ENCODE peak calls at places on chromosomes 11 and 22, in seven cellular contexts. One of them, this sample, is unnamed.

GRCh38 chr22:31952459-31952858 is 8.1 kb downstream of the YWHAH start:
- DNase-seq in AG10803: peak; percentile 87
- DNase-seq in heart right ventricle: no peak
- DNase-seq in AG04449: peak; percentile 67
- DNase-seq in suprapubic skin: no peak
- DNase-seq in bronchial epithelial cell: peak; percentile 92
- DNase-seq in BE2C: no peak
- DNase-seq in this sample: no peak

GRCh38 chr11:73480677-73481076 is 104.5 kb downstream of the RELT start:
- DNase-seq in AG10803: peak; percentile 49
- DNase-seq in BE2C: no peak
- DNase-seq in bronchial epithelial cell: no peak
- DNase-seq in suprapubic skin: no peak
- DNase-seq in heart right ventricle: no peak
- DNase-seq in AG04449: no peak
- DNase-seq in this sample: no peak

GRCh38 chr11:103878646-103879045 is 157.8 kb upstream of the DDI1 start:
- DNase-seq in BE2C: no peak
- DNase-seq in heart right ventricle: no peak
- DNase-seq in AG04449: no peak
- DNase-seq in AG10803: no peak
- DNase-seq in bronchial epithelial cell: no peak
- DNase-seq in suprapubic skin: no peak
- DNase-seq in this sample: no peak

GRCh38 chr22:31488988-31489617 is 539 bp downstream of the EIF4ENIF1 start:
- DNase-seq in BE2C: peak; percentile 61
- DNase-seq in bronchial epithelial cell: no peak
- DNase-seq in heart right ventricle: peak; percentile 19
- DNase-seq in suprapubic skin: peak; percentile 70
- DNase-seq in AG04449: no peak
- DNase-seq in AG10803: peak; percentile 26
- DNase-seq in this sample: no peak

GRCh38 chr22:17980638-17981051 is 43.7 kb downstream of the MICAL3 start:
- DNase-seq in AG04449: no peak
- DNase-seq in bronchial epithelial cell: peak; percentile 35
- DNase-seq in heart right ventricle: no peak
- DNase-seq in suprapubic skin: no peak
- DNase-seq in AG10803: no peak
- DNase-seq in BE2C: peak; percentile 66
- DNase-seq in this sample: no peak

GRCh38 chr11:45079943-45080719 is 66.3 kb upstream of the PRDM11 start:
- DNase-seq in AG04449: no peak
- DNase-seq in bronchial epithelial cell: no peak
- DNase-seq in BE2C: no peak
- DNase-seq in heart right ventricle: no peak
- DNase-seq in suprapubic skin: no peak
- DNase-seq in AG10803: no peak
- DNase-seq in this sample: no peak

GRCh38 chr11:16184588-16184987 is 171.8 kb downstream of the SOX6 start:
- DNase-seq in heart right ventricle: no peak
- DNase-seq in AG10803: peak; percentile 62
- DNase-seq in bronchial epithelial cell: peak; percentile 89
- DNase-seq in BE2C: no peak
- DNase-seq in AG04449: peak; percentile 63
- DNase-seq in suprapubic skin: no peak
- DNase-seq in this sample: no peak

GRCh38 chr22:32042924-32043323 is at the start of gene SLC5A1:
- DNase-seq in AG04449: no peak
- DNase-seq in AG10803: no peak
- DNase-seq in BE2C: no peak
- DNase-seq in heart right ventricle: no peak
- DNase-seq in bronchial epithelial cell: no peak
- DNase-seq in suprapubic skin: peak; percentile 71
- DNase-seq in this sample: no peak

GRCh38 chr11:64341429-64341828 is 1.4 kb downstream of the CCDC88B start:
- DNase-seq in bronchial epithelial cell: no peak
- DNase-seq in AG04449: no peak
- DNase-seq in heart right ventricle: no peak
- DNase-seq in suprapubic skin: no peak
- DNase-seq in BE2C: no peak
- DNase-seq in AG10803: no peak
- DNase-seq in this sample: no peak

GRCh38 chr22:24200616-24201212 is 19.4 kb downstream of the SUSD2 start:
- DNase-seq in AG10803: peak; percentile 80
- DNase-seq in suprapubic skin: no peak
- DNase-seq in BE2C: no peak
- DNase-seq in AG04449: peak; percentile 38
- DNase-seq in bronchial epithelial cell: peak; percentile 74
- DNase-seq in heart right ventricle: no peak
- DNase-seq in this sample: no peak

GRCh38 chr11:12200359-12201015 is 90.1 kb downstream of the MICAL2 start:
- DNase-seq in heart right ventricle: peak; percentile 68
- DNase-seq in AG04449: peak; percentile 95
- DNase-seq in BE2C: peak; percentile 42
- DNase-seq in bronchial epithelial cell: peak; percentile 71
- DNase-seq in AG10803: peak; percentile 97
- DNase-seq in suprapubic skin: no peak
- DNase-seq in this sample: no peak

GRCh38 chr11:36108812-36109498 is 165.1 kb downstream of the LDLRAD3 start:
- DNase-seq in suprapubic skin: no peak
- DNase-seq in heart right ventricle: peak; percentile 9
- DNase-seq in bronchial epithelial cell: no peak
- DNase-seq in BE2C: no peak
- DNase-seq in AG04449: no peak
- DNase-seq in AG10803: no peak
- DNase-seq in this sample: no peak
- TF ChIP-seq CTCF in suprapubic skin: no peak
- TF ChIP-seq CTCF in heart right ventricle: no peak
- TF ChIP-seq CTCF in bronchial epithelial cell: no peak
- TF ChIP-seq CTCF in BE2C: no peak
- TF ChIP-seq CTCF in AG04449: no peak
- TF ChIP-seq CTCF in AG10803: no peak
- TF ChIP-seq CTCF in this sample: no peak

GRCh38 chr11:77138106-77138649 is 10.1 kb downstream of the MYO7A start:
- DNase-seq in BE2C: no peak
- DNase-seq in AG04449: no peak
- DNase-seq in heart right ventricle: no peak
- DNase-seq in AG10803: no peak
- DNase-seq in suprapubic skin: no peak
- DNase-seq in bronchial epithelial cell: no peak
- DNase-seq in this sample: no peak
- H3K4me3 ChIP-seq in BE2C: no peak overlapping the region
- H3K4me3 ChIP-seq in AG04449: no peak overlapping the region
- H3K4me3 ChIP-seq in heart right ventricle: no peak overlapping the region
- H3K4me3 ChIP-seq in AG10803: no peak overlapping the region
- H3K4me3 ChIP-seq in suprapubic skin: no peak overlapping the region
- H3K4me3 ChIP-seq in bronchial epithelial cell: no peak overlapping the region
- H3K4me3 ChIP-seq in this sample: no peak overlapping the region

DNA sequence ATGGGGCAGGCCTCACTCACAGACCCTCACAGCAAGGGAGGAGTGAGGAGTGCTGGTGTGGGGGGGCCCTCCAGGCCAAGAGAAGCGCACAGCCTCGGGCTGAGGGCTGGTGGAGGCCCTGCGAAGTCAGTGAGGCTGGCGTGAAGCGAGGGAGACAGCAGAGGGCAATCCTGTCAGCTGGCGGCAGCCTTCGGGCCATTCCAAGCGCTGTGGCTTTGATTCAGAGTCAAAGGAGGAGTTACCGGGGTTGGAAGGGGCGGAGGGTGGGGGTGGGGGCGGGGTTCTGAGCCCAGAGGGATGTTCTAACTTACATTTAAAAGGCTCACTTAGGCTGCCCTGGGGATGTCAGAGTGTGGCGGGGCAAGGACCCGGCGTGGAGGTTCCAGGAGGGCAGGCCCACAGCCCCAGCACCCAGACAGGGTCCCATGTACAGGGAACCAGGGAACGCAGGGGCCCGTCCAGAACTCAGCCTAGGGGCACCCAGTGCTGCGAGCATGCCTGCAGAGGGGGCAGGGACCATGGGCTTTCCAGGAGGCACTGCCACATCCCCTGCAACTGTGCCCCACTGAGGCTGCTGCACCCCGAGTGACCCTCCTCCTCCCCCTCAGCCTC is 39.5 kb upstream of the TTLL12 start:
- DNase-seq in heart right ventricle: no peak
- DNase-seq in BE2C: peak; percentile 73
- DNase-seq in bronchial epithelial cell: no peak
- DNase-seq in suprapubic skin: no peak
- DNase-seq in AG10803: peak; percentile 40
- DNase-seq in AG04449: no peak
- DNase-seq in this sample: no peak
- TF ChIP-seq CTCF in heart right ventricle: no peak
- TF ChIP-seq CTCF in BE2C: peak; percentile 32
- TF ChIP-seq CTCF in bronchial epithelial cell: no peak
- TF ChIP-seq CTCF in suprapubic skin: no peak
- TF ChIP-seq CTCF in AG10803: peak; percentile 28
- TF ChIP-seq CTCF in AG04449: peak; percentile 37
- TF ChIP-seq CTCF in this sample: no peak

DNA sequence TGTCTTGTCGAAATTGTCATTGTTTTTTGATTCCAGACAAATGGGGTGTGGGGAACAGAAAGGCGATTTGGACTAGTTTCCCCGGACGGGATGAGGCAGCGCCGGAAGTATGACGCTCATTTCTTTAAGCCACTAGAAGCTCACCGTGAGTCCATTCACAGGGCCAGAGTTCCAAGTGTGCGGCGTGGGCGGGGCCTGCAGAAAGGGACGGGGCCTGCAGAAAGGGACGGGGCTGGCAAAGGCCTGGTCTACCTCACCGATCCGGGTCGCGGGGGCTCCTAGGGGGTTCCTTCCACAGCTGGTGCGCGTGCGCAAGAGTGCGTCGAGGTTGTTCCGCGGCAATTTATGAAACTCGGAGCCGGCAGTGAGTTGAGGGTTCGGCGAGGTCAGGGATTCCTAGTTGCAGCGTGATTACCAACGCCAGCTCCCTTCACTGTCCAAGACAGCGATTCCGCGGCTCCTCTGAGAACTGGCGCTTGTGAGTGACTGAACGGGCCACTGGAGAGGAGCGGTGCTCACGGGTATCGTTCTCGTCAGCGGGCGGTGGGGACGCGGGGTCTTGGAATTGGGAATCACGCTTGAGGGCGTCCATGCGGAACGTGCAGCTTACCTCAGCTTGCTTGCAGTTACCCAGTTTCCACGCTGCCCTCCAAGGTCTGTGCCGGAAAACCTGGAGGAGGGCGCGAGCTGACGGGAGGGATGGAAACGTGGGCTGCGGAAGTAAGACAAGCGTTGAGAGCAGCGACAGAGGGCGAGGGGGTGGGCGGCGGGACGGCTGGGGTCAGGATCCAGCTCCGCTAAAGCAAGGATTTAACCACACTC is at the start of gene ZNF215:
- DNase-seq in AG04449: peak; percentile 24
- DNase-seq in bronchial epithelial cell: peak; percentile 81
- DNase-seq in AG10803: peak; percentile 80
- DNase-seq in heart right ventricle: peak; percentile 72
- DNase-seq in BE2C: peak; percentile 30
- DNase-seq in suprapubic skin: peak; percentile 78
- DNase-seq in this sample: peak; percentile 77
- H3K4me3 ChIP-seq in AG04449: peak within 1 kb of the TSS; percentile 84
- H3K4me3 ChIP-seq in bronchial epithelial cell: peak within 1 kb of the TSS; percentile 52
- H3K4me3 ChIP-seq in AG10803: peak within 1 kb of the TSS; percentile 93
- H3K4me3 ChIP-seq in heart right ventricle: peak within 1 kb of the TSS; percentile 16
- H3K4me3 ChIP-seq in BE2C: peak within 1 kb of the TSS; percentile 57
- H3K4me3 ChIP-seq in suprapubic skin: peak within 1 kb of the TSS; percentile 58
- H3K4me3 ChIP-seq in this sample: peak within 1 kb of the TSS; percentile 70

DNA sequence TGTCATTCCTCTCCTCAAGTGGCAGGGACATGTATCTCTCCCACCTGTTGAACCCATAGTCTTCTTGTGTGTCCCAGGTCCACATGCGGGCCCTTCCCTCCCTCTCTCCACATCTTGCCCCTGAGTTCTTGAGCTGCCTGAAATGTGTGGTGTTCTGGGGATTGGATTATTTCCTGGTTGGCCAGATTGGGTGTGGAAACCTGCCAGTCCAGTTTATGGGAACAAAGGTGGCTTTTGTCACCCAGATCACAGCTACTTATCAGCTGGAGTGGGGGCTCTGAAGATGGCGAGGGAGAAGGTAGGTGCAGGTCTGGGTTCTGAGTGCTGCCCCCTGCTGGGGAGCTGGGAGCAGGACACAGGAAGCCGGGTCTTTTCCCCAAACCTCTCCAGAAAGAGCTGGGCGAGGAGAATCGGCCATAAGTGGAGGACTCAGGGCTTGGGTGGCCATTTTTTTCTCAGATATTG is 14.2 kb downstream of the DTX4 start:
- DNase-seq in heart right ventricle: no peak
- DNase-seq in AG04449: no peak
- DNase-seq in AG10803: no peak
- DNase-seq in suprapubic skin: no peak
- DNase-seq in BE2C: no peak
- DNase-seq in bronchial epithelial cell: peak; percentile 18
- DNase-seq in this sample: no peak
- TF ChIP-seq CTCF in heart right ventricle: peak; percentile 58
- TF ChIP-seq CTCF in AG04449: peak; percentile 62
- TF ChIP-seq CTCF in AG10803: peak; percentile 53
- TF ChIP-seq CTCF in suprapubic skin: no peak
- TF ChIP-seq CTCF in BE2C: peak; percentile 53
- TF ChIP-seq CTCF in bronchial epithelial cell: peak; percentile 92
- TF ChIP-seq CTCF in this sample: peak; percentile 86

GRCh38 chr11:8826901-8827560 is 84.0 kb upstream of the AKIP1 start:
- DNase-seq in suprapubic skin: no peak
- DNase-seq in AG04449: no peak
- DNase-seq in BE2C: no peak
- DNase-seq in AG10803: no peak
- DNase-seq in heart right ventricle: no peak
- DNase-seq in bronchial epithelial cell: peak; percentile 30
- DNase-seq in this sample: no peak
- H3K4me3 ChIP-seq in suprapubic skin: no peak overlapping the region
- H3K4me3 ChIP-seq in AG04449: no peak overlapping the region
- H3K4me3 ChIP-seq in BE2C: no peak overlapping the region
- H3K4me3 ChIP-seq in AG10803: no peak overlapping the region
- H3K4me3 ChIP-seq in heart right ventricle: no peak overlapping the region
- H3K4me3 ChIP-seq in bronchial epithelial cell: no peak overlapping the region
- H3K4me3 ChIP-seq in this sample: no peak overlapping the region